ENCODE peak calls at places on chromosome 3, in eight cellular contexts. L is tibial artery, N is A549, W is cardiac fibroblast, I is H9, T is bronchial epithelial cell, X is neural progenitor cell, K is thoracic aorta. R is an unnamed sample.

GRCh38 chr3:114093596-114093995 is 37.1 kb downstream of the QTRT2 start:
- DNase-seq in T (peak), N (peak), I (no peak), K (no peak), L (peak), W (peak), X (no peak), R (no peak)

GRCh38 chr3:102053375-102053989 is 204.2 kb downstream of the NFKBIZ start:
- DNase-seq in X (no peak), W (peak), I (no peak), N (peak), K (no peak), T (peak), L (no peak), R (no peak)

GRCh38 chr3:24160424-24160823 is 215.3 kb downstream of the NR1D2 start:
- DNase-seq in I (peak), N (no peak), K (no peak), L (no peak), W (no peak), X (peak), T (no peak), R (no peak)

GRCh38 chr3:65894679-65895078 is 144.0 kb downstream of the MAGI1 start:
- DNase-seq in X (no peak), K (no peak), I (no peak), W (peak), T (peak), N (peak), L (no peak), R (no peak)

GRCh38 chr3:4736284-4736861 is 242.9 kb upstream of the BHLHE40 start:
- DNase-seq in N (no peak), L (no peak), K (no peak), X (no peak), T (peak), I (no peak), W (peak), R (no peak)

GRCh38 chr3:139455855-139456254 is 20.5 kb downstream of the RBP2 start:
- DNase-seq in W (no peak), I (no peak), L (no peak), T (peak), N (no peak), X (peak), K (no peak), R (no peak)

GRCh38 chr3:38554127-38554827 is 58.1 kb downstream of the EXOG start:
- DNase-seq in L (no peak), I (peak), W (no peak), X (no peak), T (no peak), N (no peak), K (no peak), R (peak)

GRCh38 chr3:18499256-18499655 is 74.1 kb upstream of the SATB1 start:
- DNase-seq in N (no peak), X (no peak), I (no peak), L (no peak), W (no peak), K (no peak), T (peak), R (no peak)

DNA sequence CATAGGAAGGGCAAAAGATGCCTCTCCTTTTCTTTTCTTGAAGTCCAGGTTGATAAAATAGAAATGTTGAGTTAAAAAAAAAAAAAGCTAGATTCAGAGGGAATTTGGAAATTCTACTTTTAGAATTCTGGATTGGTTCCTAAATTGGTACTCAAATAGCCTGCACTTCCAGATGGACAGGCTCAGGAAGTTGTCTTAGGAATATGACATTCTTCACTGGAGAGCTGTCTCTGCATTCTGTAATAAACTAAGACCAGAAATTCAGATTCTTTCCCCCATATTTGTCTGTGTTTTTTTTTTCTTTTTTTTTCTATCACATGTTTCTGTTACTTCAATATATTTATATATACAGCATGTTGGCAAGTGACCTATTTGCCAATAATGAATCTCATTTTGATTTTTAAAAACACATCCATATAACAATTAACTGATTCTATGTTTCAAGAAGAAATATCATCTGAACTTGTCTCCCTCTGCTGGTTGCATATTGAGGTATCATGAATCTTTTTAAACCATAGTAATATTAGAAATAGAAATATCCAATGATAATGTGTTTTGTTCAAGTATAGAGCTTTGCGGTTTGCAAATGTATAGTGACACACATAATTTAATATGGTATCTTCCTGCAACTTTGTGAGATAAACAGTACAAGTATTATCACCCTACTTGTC is 8.5 kb upstream of the LSAMP start:
- DNase-seq in L (no peak), W (peak), N (no peak), X (no peak), I (no peak), K (no peak), T (peak), R (no peak)
- TF ChIP-seq CTCF in L (no peak), W (no peak), N (no peak), X (peak), I (peak), K (no peak), T (no peak), R (no peak)

DNA sequence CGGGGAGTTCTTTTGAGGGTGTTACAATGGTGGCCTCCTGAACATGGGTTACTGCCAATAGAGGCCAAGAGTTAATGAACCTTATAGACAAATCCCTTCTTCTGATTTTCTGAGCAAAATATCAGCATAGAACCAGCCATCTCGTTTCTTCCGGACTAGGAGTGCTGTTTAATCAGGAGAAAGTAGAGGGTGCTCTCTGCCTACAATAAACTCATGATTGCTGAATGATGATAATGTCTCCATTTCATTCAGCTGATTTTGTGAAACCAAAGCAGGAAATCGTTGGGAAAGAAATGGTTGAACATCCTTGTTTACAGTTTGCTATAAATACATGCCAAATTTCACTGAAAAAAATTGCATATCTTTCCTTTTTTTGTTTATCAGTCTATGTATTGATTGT is 142.8 kb upstream of the PLSCR5 start:
- DNase-seq in L (no peak), K (no peak), X (no peak), W (peak), T (peak), N (peak), I (no peak), R (no peak)
- TF ChIP-seq CTCF in L (no peak), K (peak), X (peak), W (peak), T (no peak), N (no peak), I (peak), R (no peak)

GRCh38 chr3:130893240-130894129 is at the start of gene ATP2C1:
- DNase-seq in L (peak), T (peak), W (peak), K (peak), I (peak), X (peak), N (peak), R (peak)
- TF ChIP-seq CTCF in L (no peak), T (no peak), W (no peak), K (no peak), I (peak), X (no peak), N (no peak), R (peak)

GRCh38 chr3:126264952-126265351 is 84.6 kb upstream of the ALDH1L1 start:
- DNase-seq in W (no peak), T (no peak), X (no peak), N (no peak), I (no peak), K (no peak), L (no peak), R (no peak)
- TF ChIP-seq CTCF in W (no peak), T (no peak), X (no peak), N (no peak), I (peak), K (no peak), L (no peak), R (no peak)

DNA sequence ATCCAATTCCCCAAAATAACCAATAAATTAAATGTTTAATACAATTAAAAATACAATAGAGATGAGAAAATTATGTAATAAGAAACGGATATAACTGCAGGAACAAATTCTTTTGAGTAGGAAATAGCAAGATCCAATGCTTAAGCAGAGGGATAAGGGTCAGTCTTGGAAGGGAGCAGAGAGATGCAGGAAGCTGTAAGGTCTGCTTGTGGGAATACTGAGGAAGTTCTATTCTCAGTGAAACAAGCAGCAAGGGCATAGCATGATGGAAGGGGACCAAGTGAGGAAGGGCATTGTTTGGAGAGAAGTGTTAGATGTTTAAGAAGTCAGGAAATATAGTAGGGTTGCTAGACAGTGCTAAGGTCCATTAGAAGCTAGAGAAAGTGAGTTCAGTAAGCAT is 409.0 kb downstream of the TBC1D5 start:
- DNase-seq in N (no peak), I (no peak), K (no peak), W (no peak), X (no peak), T (no peak), L (no peak), R (no peak)
- TF ChIP-seq CTCF in N (no peak), I (no peak), K (no peak), W (no peak), X (no peak), T (no peak), L (no peak), R (no peak)

DNA sequence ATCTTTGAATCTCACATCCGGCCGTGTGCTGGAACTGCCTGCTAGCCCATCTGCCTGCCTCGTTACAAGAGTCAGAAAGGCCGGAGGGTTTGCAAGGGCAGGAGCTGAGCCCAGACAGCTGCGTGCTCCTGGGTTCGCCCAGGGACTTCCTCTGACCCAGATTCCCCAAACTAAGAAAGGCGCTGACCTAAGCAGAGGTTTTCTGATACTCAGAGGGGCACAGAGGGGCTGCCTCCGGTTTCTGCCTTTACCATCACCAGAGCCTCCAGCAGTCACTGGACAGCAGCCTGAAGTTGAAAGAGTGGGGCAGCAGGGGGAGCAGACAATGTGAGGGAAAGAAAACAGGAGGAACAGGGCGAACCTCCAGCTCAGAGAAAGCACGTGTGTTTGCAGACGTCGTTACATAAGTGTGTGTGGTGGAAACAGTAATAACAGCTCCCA is 33.4 kb upstream of the RAD18 start:
- DNase-seq in K (no peak), I (peak), W (peak), L (peak), X (peak), T (no peak), N (no peak), R (no peak)
- TF ChIP-seq CTCF in K (peak), I (peak), W (peak), L (peak), X (peak), T (no peak), N (no peak), R (no peak)

GRCh38 chr3:124277516-124277890 is 285.6 kb upstream of the ROPN1 start:
- DNase-seq in X (no peak), T (peak), L (no peak), W (peak), K (no peak), I (no peak), N (no peak), R (no peak)
- TF ChIP-seq CTCF in X (no peak), T (no peak), L (no peak), W (peak), K (no peak), I (no peak), N (no peak), R (no peak)

DNA sequence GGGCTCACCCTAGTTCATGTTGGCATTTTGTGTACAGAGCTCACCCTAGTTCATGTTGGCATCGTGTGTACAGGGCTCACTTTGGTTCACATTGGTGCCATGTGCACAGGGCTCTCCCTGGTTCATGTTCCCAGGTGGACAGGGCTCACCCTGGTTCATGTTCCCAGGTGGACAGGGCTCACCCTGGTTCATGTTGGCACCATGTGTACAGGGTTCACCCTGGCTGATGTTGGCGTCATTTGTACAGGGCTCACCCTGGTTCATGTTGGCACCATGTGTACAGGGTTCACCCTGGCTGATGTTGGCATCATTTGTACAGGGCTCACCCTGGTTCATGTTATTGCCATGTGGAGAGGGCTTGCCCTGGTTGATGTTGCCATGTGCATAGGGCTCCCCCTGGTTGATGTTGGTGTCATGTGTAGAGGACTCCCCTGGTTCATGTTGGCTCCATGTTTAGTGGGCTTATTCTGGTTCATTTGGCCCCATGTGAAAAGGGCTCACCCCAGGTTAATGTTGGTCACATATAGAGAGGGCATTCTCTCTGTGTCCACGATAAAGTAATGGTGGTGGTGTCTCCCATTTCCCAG is 31.7 kb upstream of the NR2C2 start:
- DNase-seq in I (peak), N (peak), X (no peak), L (no peak), T (peak), K (no peak), W (peak), R (no peak)
- TF ChIP-seq CTCF in I (peak), N (no peak), X (peak), L (no peak), T (peak), K (no peak), W (peak), R (no peak)

DNA sequence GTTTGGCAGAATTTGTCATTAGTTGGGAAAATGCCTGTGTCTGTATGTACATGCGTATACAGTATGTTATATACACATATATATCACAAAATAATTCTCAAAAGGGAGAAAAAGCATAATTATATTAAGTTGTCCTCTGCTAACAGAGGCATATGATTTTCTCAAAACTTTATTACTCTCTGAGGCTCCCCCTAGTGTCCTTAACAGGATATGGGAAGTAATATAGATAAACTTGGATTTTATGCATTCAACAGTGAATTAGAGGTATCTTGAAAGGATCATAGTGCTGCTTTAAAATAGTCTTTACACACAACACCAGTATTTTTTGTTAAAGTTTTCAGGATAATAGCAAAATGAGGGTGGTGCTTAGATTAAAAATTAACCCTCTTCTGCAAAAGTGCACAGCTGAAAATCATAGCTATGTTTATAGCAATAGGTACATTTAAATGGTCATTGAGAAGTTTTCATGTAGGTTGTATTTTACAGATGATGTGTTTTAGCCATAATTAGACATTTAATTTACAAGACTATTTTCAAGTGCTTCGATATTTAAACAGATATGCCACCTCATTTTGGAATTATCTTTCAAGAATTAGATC is 454.0 kb upstream of the ROBO2 start:
- DNase-seq in K (no peak), N (peak), W (peak), X (peak), T (peak), I (no peak), L (no peak), R (no peak)
- TF ChIP-seq CTCF in K (peak), N (peak), W (peak), X (peak), T (peak), I (peak), L (peak), R (no peak)